ENCODE peak calls at places on chromosomes 2 and 18, in eight cellular contexts. L, D, Y, O, B, K, R and M are unnamed samples.

GRCh38 chr2:161381581-161381980 is 34.5 kb upstream of the TBR1 start:
- DNase-seq in L (no peak), D (no peak), Y (no peak), O (no peak), B (no peak), K (no peak), R (no peak), M (no peak)

GRCh38 chr18:777021-777420 is 35.0 kb downstream of the YES1 start:
- DNase-seq in L (no peak), D (no peak), Y (peak; percentile 48), O (no peak), B (no peak), K (no peak), R (no peak), M (no peak)

GRCh38 chr2:57906152-57906732 is 140.4 kb upstream of the VRK2 start:
- DNase-seq in L (no peak), D (peak; percentile 8), Y (peak; percentile 69), O (peak; percentile 49), B (no peak), K (peak; percentile 28), R (peak; percentile 57), M (peak; percentile 27)

GRCh38 chr2:15543541-15543940 is 17.6 kb downstream of the NBAS start:
- DNase-seq in L (no peak), D (no peak), Y (no peak), O (no peak), B (no peak), K (no peak), R (no peak), M (no peak)

GRCh38 chr2:79723830-79724229 is 211.0 kb downstream of the CTNNA2 start:
- DNase-seq in L (no peak), D (no peak), Y (peak; percentile 98), O (no peak), B (no peak), K (no peak), R (no peak), M (no peak)

GRCh38 chr18:23283933-23284430 is 148.7 kb downstream of the CABLES1 start:
- DNase-seq in L (no peak), D (no peak), Y (peak; percentile 63), O (no peak), B (no peak), K (peak; percentile 93), R (no peak), M (peak; percentile 79)

GRCh38 chr2:58341047-58341446 is 99.9 kb upstream of the FANCL start:
- DNase-seq in L (no peak), D (no peak), Y (no peak), O (no peak), B (no peak), K (no peak), R (no peak), M (no peak)

GRCh38 chr2:224645722-224646121 is 60.6 kb upstream of the CUL3 start:
- DNase-seq in L (no peak), D (no peak), Y (no peak), O (no peak), B (no peak), K (no peak), R (no peak), M (no peak)

GRCh38 chr2:70957838-70958237 is 20.6 kb upstream of the ANKRD53 start:
- DNase-seq in L (no peak), D (no peak), Y (no peak), O (no peak), B (no peak), K (no peak), R (no peak), M (peak; percentile 18)

GRCh38 chr2:214469728-214470127 is 58.9 kb downstream of the VWC2L start:
- DNase-seq in L (no peak), D (no peak), Y (no peak), O (no peak), B (no peak), K (no peak), R (no peak), M (no peak)

GRCh38 chr2:145245268-145245667 is 725.3 kb upstream of the ZEB2 start:
- DNase-seq in L (no peak), D (no peak), Y (no peak), O (no peak), B (no peak), K (no peak), R (no peak), M (no peak)

GRCh38 chr2:47158576-47158975 is 3.5 kb upstream of the STPG4 start:
- DNase-seq in L (no peak), D (no peak), Y (no peak), O (no peak), B (no peak), K (no peak), R (no peak), M (no peak)

GRCh38 chr2:207165121-207166038 is at the start of gene KLF7:
- DNase-seq in L (peak; percentile 41), D (peak; percentile 35), Y (peak; percentile 51), O (peak; percentile 35), B (peak; percentile 43), K (peak; percentile 42), R (peak; percentile 57), M (peak; percentile 7)

GRCh38 chr18:74252032-74252380 is 39.8 kb downstream of the CYB5A start:
- DNase-seq in L (no peak), D (no peak), Y (peak; percentile 53), O (no peak), B (no peak), K (no peak), R (no peak), M (no peak)

GRCh38 chr2:33145459-33145858 is 198.7 kb downstream of the LTBP1 start:
- DNase-seq in L (no peak), D (no peak), Y (peak; percentile 41), O (no peak), B (no peak), K (no peak), R (no peak), M (no peak)

GRCh38 chr2:215171151-215171550 is 32.7 kb upstream of the ABCA12 start:
- DNase-seq in L (no peak), D (peak; percentile 5), Y (no peak), O (no peak), B (no peak), K (peak; percentile 19), R (no peak), M (no peak)

GRCh38 chr2:71749671-71750101 is 296.3 kb downstream of the DYSF start:
- DNase-seq in L (no peak), D (no peak), Y (peak; percentile 3), O (no peak), B (no peak), K (peak; percentile 62), R (no peak), M (no peak)

GRCh38 chr2:238077292-238077691 is 16.5 kb downstream of the SCLY start:
- DNase-seq in L (no peak), D (no peak), Y (peak; percentile 21), O (no peak), B (no peak), K (no peak), R (no peak), M (no peak)

DNA sequence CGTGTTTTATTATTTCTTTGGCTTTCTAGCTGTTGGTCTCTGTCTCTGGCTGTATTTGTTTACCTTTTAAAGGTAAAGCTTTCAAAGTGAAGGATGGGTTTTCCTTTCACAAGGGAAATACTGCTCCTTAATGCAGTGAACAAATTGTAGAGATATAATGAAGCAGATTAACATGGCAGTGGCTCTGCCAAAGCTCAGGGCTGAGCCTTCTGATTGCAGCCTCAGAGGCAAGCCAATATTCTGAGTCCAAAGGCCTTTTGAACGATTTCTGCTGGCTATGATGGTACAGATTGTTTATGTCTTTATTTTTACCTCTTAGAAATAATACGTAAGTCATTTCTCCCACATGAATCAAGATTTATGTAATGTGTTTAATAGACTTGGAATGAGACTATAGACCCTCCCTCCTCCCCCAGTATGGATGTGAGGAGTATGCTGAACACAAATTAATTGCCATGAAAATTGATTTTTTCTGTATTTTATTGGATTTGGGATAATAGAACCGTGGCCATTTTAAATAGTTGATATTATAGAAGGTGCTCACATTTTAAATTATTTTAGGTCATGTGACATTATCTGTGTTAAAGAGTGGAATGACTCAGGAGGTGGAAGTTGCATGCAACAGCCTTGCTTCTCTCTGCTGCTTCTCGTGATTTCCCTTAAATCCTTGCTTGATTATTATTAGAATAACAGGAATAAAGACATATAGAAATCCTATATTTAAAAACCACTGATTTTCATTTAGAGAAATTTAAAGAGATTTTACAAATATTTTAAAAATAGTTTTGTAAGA is 808 bp downstream of the SCN2A start:
- DNase-seq in L (no peak), D (no peak), Y (no peak), O (peak; percentile 16), B (no peak), K (no peak), R (no peak), M (no peak)
- H3K4me3 ChIP-seq in L (no peak overlapping the region), D (no peak overlapping the region), Y (no peak overlapping the region), O (no peak overlapping the region), B (no peak overlapping the region), K (no peak overlapping the region), R (no peak overlapping the region), M (no peak overlapping the region)

DNA sequence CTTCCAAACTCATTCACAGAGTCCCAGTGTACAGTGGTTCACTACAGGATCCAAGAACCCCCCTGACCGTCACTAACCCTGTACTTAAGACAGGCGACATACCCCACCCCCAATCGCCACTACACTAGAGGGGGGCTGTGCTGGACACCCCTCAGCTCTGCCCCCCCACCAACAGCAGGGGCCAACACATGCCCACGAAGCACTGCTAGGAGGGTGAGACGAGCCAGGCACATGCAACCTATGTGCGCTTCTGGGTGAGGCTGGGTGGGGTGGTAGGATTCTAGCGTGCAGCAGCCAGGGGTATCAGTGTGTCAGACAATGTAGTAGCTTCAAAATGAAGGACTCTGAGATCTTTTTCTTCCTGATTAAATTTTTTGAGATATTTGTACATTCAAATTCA is 67.8 kb downstream of the UXS1 start:
- DNase-seq in L (no peak), D (no peak), Y (no peak), O (no peak), B (no peak), K (no peak), R (no peak), M (no peak)
- H3K36me3 ChIP-seq in L (peaks cover 35% of the 10 kb centered on the region), D (peaks cover 29% of the 10 kb centered on the region), Y (peaks cover 17% of the 10 kb centered on the region), O (peaks cover 19% of the 10 kb centered on the region), B (peaks cover 42% of the 10 kb centered on the region), K (peaks cover 9% of the 10 kb centered on the region), R (no peaks in the 10 kb centered on the region), M (peaks cover 11% of the 10 kb centered on the region)

GRCh38 chr2:242030858-242031257 is 161.3 kb downstream of the RTP5 start:
- DNase-seq in L (no peak), D (no peak), Y (no peak), O (no peak), B (no peak), K (no peak), R (no peak), M (no peak)
- H3K27me3 ChIP-seq in L (peaks cover 68% of the 10 kb centered on the region), D (no peaks in the 10 kb centered on the region), Y (peaks cover 79% of the 10 kb centered on the region), O (peaks cover 31% of the 10 kb centered on the region), B (no peaks in the 10 kb centered on the region), K (peaks cover 13% of the 10 kb centered on the region), R (no peaks in the 10 kb centered on the region), M (no peaks in the 10 kb centered on the region)

DNA sequence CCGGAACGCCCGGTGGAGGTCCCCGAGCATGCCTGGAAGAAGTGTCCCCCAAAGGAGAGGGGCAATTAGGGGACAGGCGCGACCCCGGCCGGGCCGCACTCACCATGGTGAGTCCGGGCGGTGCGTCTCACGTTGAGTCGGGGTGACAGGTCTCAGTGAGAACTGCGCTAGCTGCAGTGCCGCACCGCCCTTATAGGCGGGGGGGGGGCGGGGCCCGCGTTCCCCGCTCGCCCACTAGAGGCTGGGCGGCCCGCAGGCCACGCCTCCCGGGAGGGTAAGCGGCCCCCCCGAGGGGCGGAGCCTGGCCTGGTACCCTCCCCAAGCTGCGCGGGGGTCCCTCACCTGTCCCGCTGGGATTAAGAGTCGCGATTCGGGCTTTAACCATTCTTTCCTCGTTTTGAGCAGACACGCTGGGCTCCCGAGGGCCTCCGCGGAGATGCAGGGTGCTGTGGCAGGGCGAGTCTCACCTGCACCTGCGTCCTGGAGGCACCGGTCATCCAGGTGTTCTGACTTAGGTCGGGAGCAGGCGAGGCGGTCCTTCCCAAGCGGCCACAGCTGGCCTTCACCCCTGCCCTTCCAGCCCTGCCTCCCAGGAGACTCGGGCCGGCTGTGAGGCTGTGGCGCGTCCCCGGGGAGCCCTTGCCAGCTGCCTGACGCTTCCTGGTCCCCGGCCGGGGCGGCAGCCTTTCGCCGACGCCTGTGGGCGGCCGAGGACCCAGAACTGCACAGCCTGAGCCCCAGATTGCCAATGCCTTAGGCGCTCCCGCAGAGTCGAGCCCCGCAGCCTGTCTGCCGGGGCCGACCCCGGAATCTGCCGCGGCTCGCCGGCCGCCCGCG is at the start of gene TUBA4A:
- DNase-seq in L (peak; percentile 86), D (peak; percentile 88), Y (peak; percentile 37), O (peak; percentile 98), B (peak; percentile 85), K (peak; percentile 83), R (peak; percentile 63), M (peak; percentile 100)
- H3K4me3 ChIP-seq in L (peak within 1 kb of the TSS; percentile 85), D (peak within 1 kb of the TSS; percentile 99), Y (peak within 1 kb of the TSS; percentile 57), O (peak within 1 kb of the TSS; percentile 60), B (peak within 1 kb of the TSS; percentile 79), K (peak within 1 kb of the TSS; percentile 81), R (peak within 1 kb of the TSS; percentile 33), M (peak within 1 kb of the TSS; percentile 43)